ENCODE peak calls at places on chromosomes 4 and X, in five cellular contexts. One of them, this sample, is unnamed.

GRCh38 chrX:41923925-41924693 is 755 bp upstream of the CASK start:
- DNase-seq in A172: peak; percentile 37
- DNase-seq in GM13977: peak; percentile 30
- DNase-seq in mammary epithelial cell: peak; percentile 44
- DNase-seq in neural crest cell: no peak
- DNase-seq in this sample: no peak

GRCh38 chrX:130055899-130056298 is 54.4 kb downstream of the ELF4 start:
- DNase-seq in A172: no peak
- DNase-seq in neural crest cell: no peak
- DNase-seq in mammary epithelial cell: no peak
- DNase-seq in GM13977: no peak
- DNase-seq in this sample: no peak

GRCh38 chrX:41066391-41066790 is 18.9 kb upstream of the USP9X start:
- DNase-seq in neural crest cell: no peak
- DNase-seq in A172: no peak
- DNase-seq in GM13977: no peak
- DNase-seq in mammary epithelial cell: peak; percentile 70
- DNase-seq in this sample: no peak

GRCh38 chr4:6772223-6772928 is 10.2 kb upstream of the KIAA0232 start:
- DNase-seq in neural crest cell: no peak
- DNase-seq in A172: peak; percentile 90
- DNase-seq in mammary epithelial cell: peak; percentile 78
- DNase-seq in GM13977: no peak
- DNase-seq in this sample: no peak

GRCh38 chrX:17706676-17707075 is 30.6 kb upstream of the SCML1 start:
- DNase-seq in GM13977: no peak
- DNase-seq in neural crest cell: no peak
- DNase-seq in mammary epithelial cell: peak; percentile 70
- DNase-seq in A172: peak; percentile 23
- DNase-seq in this sample: no peak

GRCh38 chr4:28357985-28358384 is 1497.3 kb downstream of the STIM2 start:
- DNase-seq in neural crest cell: no peak
- DNase-seq in GM13977: no peak
- DNase-seq in mammary epithelial cell: peak; percentile 26
- DNase-seq in A172: no peak
- DNase-seq in this sample: no peak

GRCh38 chr4:121070696-121071639 is 1.4 kb downstream of the NDNF start:
- DNase-seq in A172: no peak
- DNase-seq in GM13977: no peak
- DNase-seq in mammary epithelial cell: no peak
- DNase-seq in neural crest cell: peak; percentile 50
- DNase-seq in this sample: no peak

GRCh38 chrX:13717697-13718483 is 16.5 kb downstream of the TRAPPC2 start:
- DNase-seq in mammary epithelial cell: no peak
- DNase-seq in GM13977: no peak
- DNase-seq in neural crest cell: no peak
- DNase-seq in A172: peak; percentile 11
- DNase-seq in this sample: no peak

GRCh38 chr4:182219400-182219799 is 23.8 kb upstream of the TENM3 start:
- DNase-seq in neural crest cell: no peak
- DNase-seq in A172: peak; percentile 56
- DNase-seq in GM13977: no peak
- DNase-seq in mammary epithelial cell: no peak
- DNase-seq in this sample: no peak

GRCh38 chrX:136892412-136892811 is 11.9 kb upstream of the RBMX start:
- DNase-seq in mammary epithelial cell: no peak
- DNase-seq in GM13977: no peak
- DNase-seq in A172: no peak
- DNase-seq in neural crest cell: no peak
- DNase-seq in this sample: no peak

GRCh38 chr4:185767528-185767927 is 44.5 kb downstream of the SORBS2 start:
- DNase-seq in mammary epithelial cell: no peak
- DNase-seq in neural crest cell: no peak
- DNase-seq in A172: no peak
- DNase-seq in GM13977: no peak
- DNase-seq in this sample: no peak

GRCh38 chr4:7255996-7256395 is 63.7 kb downstream of the SORCS2 start:
- DNase-seq in A172: no peak
- DNase-seq in mammary epithelial cell: no peak
- DNase-seq in GM13977: no peak
- DNase-seq in neural crest cell: no peak
- DNase-seq in this sample: no peak

GRCh38 chrX:109987884-109988283 is 15.0 kb upstream of the TMEM164 start:
- DNase-seq in GM13977: no peak
- DNase-seq in neural crest cell: no peak
- DNase-seq in mammary epithelial cell: no peak
- DNase-seq in A172: no peak
- DNase-seq in this sample: no peak

GRCh38 chr4:78845469-78845868 is 69.3 kb downstream of the BMP2K start:
- DNase-seq in A172: no peak
- DNase-seq in mammary epithelial cell: no peak
- DNase-seq in GM13977: peak; percentile 7
- DNase-seq in neural crest cell: no peak
- DNase-seq in this sample: no peak

GRCh38 chr4:3676907-3677495 is 89.2 kb upstream of the ADRA2C start:
- DNase-seq in GM13977: no peak
- DNase-seq in A172: no peak
- DNase-seq in mammary epithelial cell: no peak
- DNase-seq in neural crest cell: no peak
- DNase-seq in this sample: no peak

GRCh38 chr4:169153451-169153850 is 117.3 kb downstream of the SH3RF1 start:
- DNase-seq in A172: no peak
- DNase-seq in neural crest cell: no peak
- DNase-seq in mammary epithelial cell: no peak
- DNase-seq in GM13977: no peak
- DNase-seq in this sample: no peak

GRCh38 chr4:7029212-7029611 is 14.0 kb upstream of the TADA2B start:
- DNase-seq in A172: no peak
- DNase-seq in GM13977: no peak
- DNase-seq in neural crest cell: no peak
- DNase-seq in mammary epithelial cell: no peak
- DNase-seq in this sample: no peak

GRCh38 chrX:131747173-131747572 is 203.3 kb downstream of the OR13H1 start:
- DNase-seq in A172: peak; percentile 75
- DNase-seq in GM13977: peak; percentile 34
- DNase-seq in mammary epithelial cell: peak; percentile 81
- DNase-seq in neural crest cell: no peak
- DNase-seq in this sample: peak; percentile 93

GRCh38 chr4:156977435-156978160 is 6.0 kb upstream of the PDGFC start:
- DNase-seq in neural crest cell: no peak
- DNase-seq in A172: peak; percentile 73
- DNase-seq in mammary epithelial cell: peak; percentile 54
- DNase-seq in GM13977: no peak
- DNase-seq in this sample: no peak

GRCh38 chrX:139932901-139933796 is at the start of gene ATP11C:
- DNase-seq in neural crest cell: peak; percentile 62
- DNase-seq in A172: peak; percentile 40
- DNase-seq in mammary epithelial cell: peak; percentile 78
- DNase-seq in GM13977: peak; percentile 79
- DNase-seq in this sample: peak; percentile 42

GRCh38 chrX:153957224-153957623 is 12.8 kb upstream of the RENBP start:
- DNase-seq in GM13977: no peak
- DNase-seq in neural crest cell: no peak
- DNase-seq in mammary epithelial cell: no peak
- DNase-seq in A172: no peak
- DNase-seq in this sample: no peak